ENCODE peak calls at places on chromosome 18, in ten cellular contexts. R, Q, Y, C, T, L, N, H, A and G are unnamed samples.

GRCh38 chr18:13264986-13265900 is 46.7 kb downstream of the LDLRAD4 start:
- DNase-seq in Q (no peak), A (no peak), L (no peak), Y (no peak), C (no peak), N (no peak), T (no peak), H (no peak), R (no peak), G (peak)

GRCh38 chr18:79062806-79063205 is 6.4 kb upstream of the ATP9B start:
- DNase-seq in Y (no peak), N (peak), T (no peak), A (no peak), L (no peak), C (no peak), Q (no peak), R (no peak), H (peak), G (no peak)

GRCh38 chr18:11849845-11850747 is 1.1 kb upstream of the CHMP1B start:
- DNase-seq in T (peak), C (peak), N (peak), Y (peak), R (peak), Q (peak), L (peak), H (no peak), A (peak), G (peak)

GRCh38 chr18:68847219-68847860 is 49.5 kb downstream of the CCDC102B start:
- DNase-seq in T (no peak), C (no peak), N (no peak), Q (no peak), L (no peak), Y (no peak), R (peak), H (no peak), A (no peak), G (no peak)

GRCh38 chr18:28855989-28856388 is 679.1 kb upstream of the CDH2 start:
- DNase-seq in C (no peak), Y (no peak), Q (no peak), T (no peak), R (no peak), L (no peak), H (no peak), N (no peak), A (no peak), G (no peak)

GRCh38 chr18:55002261-55002660 is 43.0 kb upstream of the CCDC68 start:
- DNase-seq in N (no peak), R (no peak), L (no peak), Y (no peak), C (no peak), Q (no peak), A (no peak), T (no peak), H (no peak), G (no peak)

GRCh38 chr18:24031318-24031717 is 16.8 kb downstream of the TTC39C start:
- DNase-seq in Y (no peak), A (no peak), L (no peak), C (no peak), T (no peak), N (no peak), H (no peak), Q (no peak), R (no peak), G (no peak)

GRCh38 chr18:48589797-48590519 is 51.1 kb downstream of the CTIF start:
- DNase-seq in L (no peak), C (no peak), A (no peak), T (no peak), Y (peak), H (no peak), R (no peak), N (peak), Q (peak), G (no peak)

GRCh38 chr18:32754508-32755263 is 18.1 kb downstream of the KLHL14 start:
- DNase-seq in Q (no peak), C (no peak), T (no peak), H (no peak), R (no peak), A (no peak), N (no peak), Y (no peak), L (no peak), G (no peak)

GRCh38 chr18:79382681-79383387 is 12.9 kb upstream of the NFATC1 start:
- DNase-seq in C (no peak), T (no peak), N (peak), L (no peak), Q (peak), A (no peak), H (peak), R (no peak), Y (no peak), G (peak)

GRCh38 chr18:43563780-43564179 is 286.5 kb upstream of the SYT4 start:
- DNase-seq in A (no peak), R (no peak), H (no peak), C (no peak), L (no peak), N (peak), Y (no peak), T (no peak), Q (no peak), G (no peak)

GRCh38 chr18:79788096-79789085 is 9.3 kb upstream of the KCNG2 start:
- DNase-seq in R (no peak), T (no peak), H (peak), Q (peak), L (no peak), N (no peak), Y (no peak), C (no peak), A (peak), G (no peak)

GRCh38 chr18:74508821-74509225 is 12.7 kb downstream of the CNDP2 start:
- DNase-seq in Q (peak), R (peak), A (no peak), N (peak), T (no peak), C (no peak), Y (no peak), L (no peak), H (no peak), G (no peak)

GRCh38 chr18:765764-766549 is 46.1 kb downstream of the YES1 start:
- DNase-seq in T (no peak), L (no peak), H (no peak), A (no peak), C (no peak), R (peak), N (peak), Q (no peak), Y (no peak), G (no peak)

GRCh38 chr18:44066541-44066940 is 614.1 kb upstream of the SETBP1 start:
- DNase-seq in Q (no peak), R (no peak), C (no peak), T (no peak), H (no peak), N (no peak), Y (no peak), L (no peak), A (no peak), G (no peak)

GRCh38 chr18:10182009-10182624 is 268.3 kb downstream of the VAPA start:
- DNase-seq in R (no peak), C (no peak), H (no peak), L (no peak), T (no peak), N (no peak), A (no peak), Y (no peak), Q (no peak), G (no peak)

GRCh38 chr18:50128506-50129271 is 66.3 kb downstream of the MYO5B start:
- DNase-seq in L (no peak), T (peak), Q (no peak), H (peak), C (no peak), Y (no peak), R (no peak), N (peak), A (peak), G (no peak)

GRCh38 chr18:78975282-78975681 is 4.3 kb upstream of the SALL3 start:
- DNase-seq in C (no peak), Y (no peak), Q (no peak), R (no peak), A (no peak), N (no peak), H (no peak), T (no peak), L (no peak), G (no peak)

GRCh38 chr18:70355620-70356385 is 67.0 kb downstream of the SOCS6 start:
- DNase-seq in A (no peak), T (no peak), H (no peak), C (no peak), N (no peak), Y (no peak), Q (no peak), L (no peak), R (no peak), G (no peak)

GRCh38 chr18:824179-824578 is 12.1 kb upstream of the YES1 start:
- DNase-seq in N (no peak), L (no peak), R (peak), Q (no peak), H (no peak), T (no peak), A (no peak), Y (no peak), C (no peak), G (no peak)

DNA sequence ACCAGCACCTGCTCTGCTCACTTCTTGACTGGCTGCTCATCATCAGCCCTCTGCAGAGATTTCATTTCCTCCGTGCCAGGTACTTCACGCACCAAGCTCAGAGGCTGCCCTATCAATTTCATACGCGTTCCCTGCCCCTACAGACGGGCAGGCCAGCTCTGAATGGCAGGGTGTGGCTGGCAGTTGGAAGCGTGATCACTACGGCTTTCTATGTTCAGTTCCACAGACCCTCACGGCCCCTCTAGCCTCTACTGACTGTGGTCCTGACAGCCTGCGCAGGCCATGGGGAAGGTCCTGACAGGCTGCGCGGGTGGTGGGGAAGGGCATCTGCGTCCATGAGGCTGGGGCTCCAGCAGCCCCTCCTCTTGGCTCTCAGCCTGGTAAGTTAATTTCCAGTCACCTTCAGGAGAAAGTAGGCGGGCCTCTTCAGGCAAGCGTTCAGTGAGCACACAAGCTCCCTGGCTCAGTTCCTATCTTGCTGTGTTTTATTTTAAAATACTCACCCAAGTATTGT is 154.8 kb downstream of the ZNF236 start:
- DNase-seq in N (peak), C (no peak), Y (no peak), L (no peak), A (peak), T (peak), Q (no peak), H (no peak), R (no peak), G (no peak)
- TF ChIP-seq EP300 in N (no peak), C (no peak), Y (no peak), L (no peak), A (no peak), T (no peak), Q (no peak), H (no peak), R (no peak), G (no peak)

DNA sequence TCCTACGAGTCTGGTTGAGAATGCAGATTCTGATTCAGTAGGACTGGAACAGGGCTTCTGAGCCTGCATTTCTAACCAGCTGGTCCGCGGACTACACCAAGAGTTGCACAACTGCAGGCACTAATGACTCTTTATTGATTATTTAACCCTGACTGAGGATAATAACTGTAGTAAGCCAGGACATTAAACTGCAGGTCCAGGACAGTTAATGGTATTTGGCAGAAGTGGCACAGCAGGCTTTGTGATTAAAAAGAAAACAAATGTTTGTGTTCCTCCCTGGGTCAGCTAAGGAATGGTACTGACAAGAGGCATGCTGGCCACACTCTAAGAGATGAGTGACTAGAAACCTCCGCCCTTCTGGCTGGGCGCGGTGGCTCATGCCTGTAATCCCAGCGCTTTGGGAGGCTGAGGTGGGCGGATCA is 59.4 kb downstream of the ALPK2 start:
- DNase-seq in Y (no peak), R (no peak), T (no peak), L (no peak), N (no peak), H (no peak), C (no peak), Q (no peak), A (no peak), G (no peak)
- TF ChIP-seq POLR2A in Y (no peak), R (no peak), T (no peak), L (no peak), N (no peak), H (no peak), C (no peak), Q (no peak), A (no peak), G (no peak)

DNA sequence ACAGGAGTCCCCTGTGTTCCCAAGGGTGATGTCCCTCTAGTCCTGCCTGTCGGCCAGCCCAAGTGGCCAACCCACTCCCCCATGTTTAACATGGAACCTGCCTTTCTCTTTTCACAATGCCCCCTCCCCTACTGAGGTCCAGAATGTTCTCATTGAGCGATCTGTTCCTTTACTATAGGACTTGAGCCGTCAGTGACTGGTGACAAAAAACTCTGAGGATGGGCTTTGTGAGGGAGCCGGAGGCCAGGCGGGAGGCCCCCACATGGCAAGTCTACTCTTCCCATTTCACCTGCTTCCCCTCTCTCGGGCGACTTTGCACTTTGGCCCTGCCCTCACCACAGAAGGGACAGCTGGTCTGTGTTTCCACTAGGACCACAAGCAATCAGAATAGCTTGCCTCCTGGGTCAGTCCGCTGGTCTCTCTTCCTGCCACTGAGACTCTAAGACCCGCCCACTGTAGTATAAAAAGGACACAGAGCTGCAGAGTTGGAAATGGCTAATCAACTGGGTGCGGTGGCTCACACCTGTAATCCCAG is 146.5 kb upstream of the RAB12 start:
- DNase-seq in H (no peak), C (no peak), Y (no peak), T (no peak), A (no peak), R (no peak), L (no peak), N (no peak), Q (no peak), G (no peak)
- TF ChIP-seq EP300 in H (no peak), C (no peak), Y (no peak), T (no peak), A (no peak), R (no peak), L (no peak), N (no peak), Q (no peak), G (no peak)

GRCh38 chr18:9017170-9017899 is 85.2 kb upstream of the NDUFV2 start:
- DNase-seq in L (peak), T (peak), A (peak), H (peak), C (peak), R (peak), Y (peak), N (peak), Q (peak), G (peak)
- TF ChIP-seq POLR2A in L (no peak), T (no peak), A (no peak), H (no peak), C (no peak), R (peak), Y (no peak), N (no peak), Q (no peak), G (no peak)

GRCh38 chr18:77110400-77110799 is 22.2 kb downstream of the MBP start:
- DNase-seq in L (no peak), T (no peak), C (no peak), Q (no peak), Y (no peak), A (peak), R (no peak), N (no peak), H (no peak), G (no peak)
- TF ChIP-seq EP300 in L (no peak), T (no peak), C (no peak), Q (no peak), Y (no peak), A (no peak), R (no peak), N (no peak), H (no peak), G (no peak)

GRCh38 chr18:36655074-36655473 is 173.7 kb downstream of the TPGS2 start:
- DNase-seq in A (no peak), C (no peak), H (no peak), Q (no peak), T (no peak), N (no peak), R (no peak), L (no peak), Y (no peak), G (no peak)
- TF ChIP-seq POLR2A in A (no peak), C (no peak), H (no peak), Q (no peak), T (no peak), N (no peak), R (no peak), L (no peak), Y (no peak), G (no peak)

DNA sequence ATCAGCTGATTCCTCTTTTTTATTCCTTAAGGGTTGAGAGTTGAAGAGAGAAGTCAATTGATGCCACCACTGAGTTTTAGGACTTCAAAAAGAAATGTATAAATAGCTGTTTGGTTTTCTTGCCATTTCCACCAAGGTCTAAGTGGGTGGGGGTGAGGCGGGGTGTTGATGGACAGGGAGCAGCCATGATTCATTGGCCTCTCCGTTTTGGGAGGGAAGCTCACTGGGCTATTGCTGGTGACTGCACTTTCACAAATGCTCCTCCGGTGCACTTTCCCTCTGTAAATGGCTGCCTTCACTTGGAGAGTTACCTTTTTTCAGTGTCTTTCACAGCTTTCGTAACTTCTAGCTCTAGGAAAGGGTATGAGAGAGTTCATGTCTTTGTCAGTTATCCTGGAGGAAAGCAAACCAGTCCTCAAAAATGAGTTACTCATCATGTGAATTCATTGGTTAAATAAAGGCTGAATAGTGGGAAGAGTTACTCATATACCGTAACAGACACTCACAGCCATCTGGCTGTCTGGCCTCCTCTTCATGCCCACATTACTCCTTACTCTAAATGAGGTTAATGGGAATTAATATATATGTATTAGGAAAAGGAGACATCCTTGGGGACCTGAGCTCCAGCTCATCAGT is 17.4 kb upstream of the CTAGE1 start:
- DNase-seq in T (no peak), N (no peak), Q (no peak), Y (no peak), C (no peak), L (no peak), H (no peak), R (peak), A (no peak), G (no peak)
- TF ChIP-seq EP300 in T (no peak), N (no peak), Q (no peak), Y (no peak), C (no peak), L (no peak), H (no peak), R (no peak), A (no peak), G (no peak)

DNA sequence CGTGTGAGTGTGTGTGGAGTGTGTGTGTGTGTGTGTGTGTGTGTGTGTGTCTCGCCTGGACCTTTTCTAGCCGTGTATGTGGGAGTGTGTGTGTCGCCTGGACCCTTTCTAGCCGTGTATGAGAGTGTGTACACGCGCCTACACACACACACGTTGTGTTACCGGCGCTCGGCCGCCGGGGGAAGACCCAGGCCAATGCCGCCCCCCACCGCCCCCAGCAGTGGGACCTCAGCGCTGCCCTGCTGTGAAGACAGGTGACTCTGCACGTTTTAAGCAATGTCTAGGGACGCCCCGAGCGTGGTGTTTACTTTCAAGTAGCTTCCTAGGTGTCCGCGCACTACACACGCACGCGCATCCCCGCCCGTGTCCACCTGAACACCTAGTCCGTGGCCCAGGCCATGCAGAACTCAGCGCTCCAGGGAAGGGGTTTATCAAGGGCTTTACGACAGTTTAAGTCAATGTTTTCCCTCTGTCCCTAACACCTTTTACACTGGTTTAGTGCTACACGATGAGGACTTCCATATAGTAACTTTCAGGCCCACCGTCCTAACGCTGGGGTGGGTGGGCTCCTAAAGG is 1.2 kb upstream of the BCL2 start:
- DNase-seq in A (peak), R (peak), Y (peak), N (peak), T (peak), H (peak), L (peak), C (no peak), Q (peak), G (peak)
- TF ChIP-seq POLR2A in A (no peak), R (no peak), Y (no peak), N (no peak), T (peak), H (no peak), L (no peak), C (no peak), Q (no peak), G (no peak)

GRCh38 chr18:51275712-51276473 is 78.4 kb upstream of the MEX3C start:
- DNase-seq in A (no peak), Q (no peak), T (peak), N (peak), H (no peak), R (peak), L (peak), C (no peak), Y (peak), G (no peak)
- TF ChIP-seq EP300 in A (no peak), Q (no peak), T (no peak), N (no peak), H (no peak), R (no peak), L (no peak), C (no peak), Y (no peak), G (no peak)